ENCODE peak calls at places on chromosomes 7 and 10, in seven cellular contexts. V is mammary epithelial cell, C is cardiac muscle cell, J is mesenchymal stem cell, E is transverse colon, S is upper lobe of right lung, U is lower lobe of right lung. N is an unnamed sample.

GRCh38 chr7:120052884-120053382 is 220.0 kb upstream of the KCND2 start:
- DNase-seq in S (no peak), J (peak), U (no peak), V (peak), E (peak), C (no peak), N (no peak)

GRCh38 chr10:124129471-124129870 is 36.1 kb upstream of the CHST15 start:
- DNase-seq in J (no peak), V (no peak), U (no peak), E (no peak), S (no peak), C (no peak), N (no peak)

GRCh38 chr10:119772347-119772746 is 46.5 kb downstream of the INPP5F start:
- DNase-seq in J (no peak), E (no peak), S (no peak), V (no peak), C (no peak), U (no peak), N (no peak)

GRCh38 chr10:91219371-91220193 is 881 bp upstream of the PCGF5 start:
- DNase-seq in J (no peak), E (no peak), S (no peak), C (no peak), U (no peak), V (no peak), N (no peak)

GRCh38 chr10:77504870-77505257 is 132.7 kb downstream of the KCNMA1 start:
- DNase-seq in V (peak), S (no peak), U (no peak), J (peak), C (no peak), E (no peak), N (no peak)

GRCh38 chr7:76423666-76424412 is 911 bp upstream of the ZP3 start:
- DNase-seq in E (no peak), J (no peak), V (no peak), S (no peak), C (peak), U (no peak), N (no peak)

GRCh38 chr10:11468126-11468742 is 143.2 kb downstream of the USP6NL start:
- DNase-seq in V (no peak), E (no peak), S (no peak), J (no peak), C (no peak), U (no peak), N (no peak)

GRCh38 chr10:12566161-12567115 is 217.1 kb downstream of the CAMK1D start:
- DNase-seq in U (no peak), E (no peak), S (no peak), C (no peak), J (no peak), V (no peak), N (no peak)

GRCh38 chr10:82294874-82295378 is 419.9 kb downstream of the NRG3 start:
- DNase-seq in C (no peak), S (no peak), J (no peak), E (no peak), V (no peak), U (no peak), N (no peak)

GRCh38 chr7:101012931-101013330 is 7.0 kb upstream of the MUC17 start:
- DNase-seq in J (no peak), S (no peak), E (no peak), V (no peak), C (no peak), U (no peak), N (no peak)

GRCh38 chr10:123509338-123509737 is 156.8 kb upstream of the GPR26 start:
- DNase-seq in E (no peak), S (no peak), U (no peak), V (no peak), C (no peak), J (no peak), N (no peak)

GRCh38 chr7:36747251-36747968 is 23.1 kb upstream of the AOAH start:
- DNase-seq in C (no peak), S (no peak), E (no peak), V (peak), U (no peak), J (peak), N (no peak)

GRCh38 chr7:40348126-40348728 is 213.4 kb downstream of the SUGCT start:
- DNase-seq in U (no peak), E (no peak), J (no peak), S (no peak), V (no peak), C (no peak), N (no peak)

GRCh38 chr10:48667960-48668541 is 16.6 kb upstream of the WDFY4 start:
- DNase-seq in U (no peak), C (no peak), V (no peak), J (no peak), E (peak), S (no peak), N (no peak)

GRCh38 chr7:27942711-27943110 is 202.7 kb downstream of the TAX1BP1 start:
- DNase-seq in C (no peak), J (no peak), V (no peak), S (no peak), E (no peak), U (no peak), N (no peak)

GRCh38 chr7:43766564-43766963 is 8.1 kb downstream of the BLVRA start:
- DNase-seq in J (no peak), E (no peak), S (peak), V (no peak), C (peak), U (no peak), N (no peak)

GRCh38 chr7:5345171-5345570 is 62.4 kb downstream of the SLC29A4 start:
- DNase-seq in J (no peak), C (no peak), V (no peak), E (no peak), S (no peak), U (no peak), N (no peak)

GRCh38 chr10:43648392-43649148 is at the start of gene ZNF32:
- DNase-seq in V (peak), J (peak), S (peak), U (peak), E (peak), C (peak), N (no peak)

GRCh38 chr7:134016223-134016941 is 110.8 kb upstream of the LRGUK start:
- DNase-seq in V (peak), S (no peak), E (peak), C (peak), J (peak), U (no peak), N (no peak)

GRCh38 chr10:27822286-27822685 is 76.7 kb upstream of the MKX start:
- DNase-seq in C (no peak), U (no peak), E (no peak), V (no peak), S (no peak), J (no peak), N (no peak)

GRCh38 chr7:47451851-47452205 is 130.1 kb downstream of the TNS3 start:
- DNase-seq in U (no peak), S (no peak), V (no peak), C (no peak), E (no peak), J (peak), N (no peak)

GRCh38 chr10:93072225-93072712 is 1.4 kb upstream of the CYP26A1 start:
- DNase-seq in U (no peak), V (no peak), J (no peak), C (no peak), E (no peak), S (peak), N (no peak)

GRCh38 chr10:3109196-3109595 is 41.8 kb downstream of the PFKP start:
- DNase-seq in S (no peak), C (no peak), U (no peak), J (no peak), V (no peak), E (no peak), N (no peak)

GRCh38 chr7:150738092-150739044 is 1.1 kb downstream of the GIMAP5 start:
- DNase-seq in U (no peak), V (peak), J (no peak), S (no peak), E (no peak), C (no peak), N (no peak)

GRCh38 chr10:16472828-16473227 is 36.0 kb downstream of the PTER start:
- DNase-seq in U (no peak), V (no peak), E (no peak), C (no peak), S (no peak), J (no peak), N (no peak)

GRCh38 chr10:97378933-97379921 is 21.9 kb downstream of the RRP12 start:
- DNase-seq in U (no peak), C (no peak), S (no peak), E (no peak), V (no peak), J (peak), N (no peak)

GRCh38 chr10:11863353-11864105 is 40.4 kb downstream of the PROSER2 start:
- DNase-seq in U (no peak), E (no peak), S (peak), C (no peak), V (no peak), J (no peak), N (no peak)

GRCh38 chr10:75319274-75319673 is 82.3 kb downstream of the ZNF503 start:
- DNase-seq in C (no peak), S (no peak), E (no peak), U (no peak), J (no peak), V (no peak), N (no peak)
- H3K27ac ChIP-seq in C (no peak), S (no peak), E (no peak), U (no peak), J (no peak), V (no peak), N (no peak)

GRCh38 chr7:98134420-98134819 is 27.8 kb downstream of the LMTK2 start:
- DNase-seq in J (no peak), C (no peak), S (no peak), U (no peak), V (no peak), E (no peak), N (no peak)

GRCh38 chr7:98133621-98134266 is 27.1 kb downstream of the LMTK2 start:
- DNase-seq in C (no peak), U (no peak), S (no peak), E (no peak), V (peak), J (peak), N (no peak)

GRCh38 chr7:98130959-98131358 is 24.3 kb downstream of the LMTK2 start:
- DNase-seq in V (no peak), U (no peak), E (no peak), S (no peak), C (no peak), J (no peak), N (no peak)

GRCh38 chr7:98135984-98136383 is 29.3 kb downstream of the LMTK2 start:
- DNase-seq in V (no peak), S (no peak), U (no peak), E (no peak), C (no peak), J (no peak), N (no peak)

DNA sequence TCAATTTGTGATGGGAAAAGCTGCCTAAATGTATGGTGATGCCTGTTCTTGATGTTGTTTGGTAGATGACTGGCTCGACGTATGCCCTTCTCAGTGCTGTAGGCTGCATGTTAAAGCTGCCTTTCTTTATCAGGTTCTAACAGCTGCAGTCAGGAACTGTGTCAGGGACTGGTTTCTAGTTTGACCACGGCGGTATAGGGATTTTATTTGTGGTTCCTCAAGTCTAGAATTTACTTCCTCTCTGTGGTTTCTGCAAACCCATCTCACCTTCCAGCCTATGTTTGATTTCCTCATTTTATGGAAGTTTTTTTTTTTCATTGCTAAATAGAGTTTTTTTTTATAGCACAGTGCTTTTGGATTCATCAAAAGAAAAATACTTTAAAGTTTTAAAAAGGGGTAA is 26.5 kb downstream of the LMTK2 start:
- DNase-seq in C (no peak), J (peak), V (peak), S (no peak), E (peak), U (no peak), N (no peak)
- H3K27ac ChIP-seq in C (no peak), J (peak), V (peak), S (no peak), E (peak), U (no peak), N (no peak)

GRCh38 chr10:5981529-5981928 is 4.2 kb upstream of the IL15RA start:
- DNase-seq in U (no peak), C (no peak), V (no peak), E (no peak), S (no peak), J (no peak), N (no peak)

GRCh38 chr10:5977471-5978370 is at the start of gene IL15RA:
- DNase-seq in C (peak), E (peak), U (peak), S (peak), J (peak), V (peak), N (no peak)

GRCh38 chr10:5975641-5976473 is 1.5 kb downstream of the IL15RA start:
- DNase-seq in U (peak), J (peak), V (no peak), S (no peak), E (peak), C (no peak), N (no peak)

GRCh38 chr10:5973069-5973468 is 4.3 kb downstream of the IL15RA start:
- DNase-seq in J (no peak), S (no peak), U (no peak), V (no peak), C (no peak), E (no peak), N (no peak)

DNA sequence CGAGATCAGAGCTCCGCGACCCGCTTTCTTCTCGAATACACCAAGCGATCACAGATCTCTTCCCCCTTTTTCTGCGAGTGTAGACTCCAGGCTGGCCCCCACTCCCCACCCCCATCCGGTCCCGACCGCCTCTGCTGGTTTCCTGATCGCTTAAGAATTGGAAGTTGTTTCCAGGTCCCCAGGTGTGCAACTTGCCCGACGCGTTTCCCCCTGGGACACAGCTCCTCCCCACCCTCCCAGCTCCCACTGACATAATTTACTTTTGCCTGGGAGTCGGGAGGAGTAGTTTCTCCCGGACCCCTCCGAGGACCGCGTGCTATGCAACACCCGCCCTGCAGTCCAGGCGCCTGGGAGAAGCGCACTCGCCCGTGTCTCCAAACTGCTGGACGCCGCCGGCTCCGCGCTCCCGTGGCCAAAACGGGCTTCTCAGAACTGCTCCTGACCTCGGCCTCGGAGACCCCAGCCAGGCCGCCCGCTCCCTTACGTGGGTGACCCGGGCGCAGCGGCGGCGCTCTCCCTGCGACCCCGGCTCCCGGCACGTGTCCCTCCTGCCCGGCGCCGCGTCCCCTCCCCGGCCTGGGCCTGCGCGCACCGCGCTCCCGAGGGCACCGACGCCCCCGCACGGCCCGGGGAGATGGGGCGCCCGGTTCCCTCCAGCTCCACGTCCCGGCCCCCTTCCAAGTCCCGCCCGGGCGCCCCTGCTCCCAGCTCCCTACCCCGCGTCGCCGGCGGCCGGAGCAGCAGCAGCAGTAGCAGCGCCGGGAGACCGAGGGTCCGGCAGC is 463 bp downstream of the IL15RA start:
- DNase-seq in J (peak), V (peak), C (peak), S (peak), E (peak), U (peak), N (no peak)
- H3K27ac ChIP-seq in J (no peak), V (no peak), C (no peak), S (peak), E (peak), U (peak), N (no peak)

GRCh38 chr10:63722537-63722936 is 201.3 kb downstream of the REEP3 start:
- DNase-seq in S (no peak), V (no peak), E (no peak), J (peak), C (no peak), U (no peak), N (no peak)
- H3K27ac ChIP-seq in S (peak), V (no peak), E (peak), J (no peak), C (no peak), U (peak), N (no peak)

GRCh38 chr10:104809288-104810090 is 168.4 kb downstream of the SORCS3 start:
- DNase-seq in E (no peak), V (peak), S (no peak), C (no peak), U (no peak), J (no peak), N (no peak)

GRCh38 chr10:104816501-104816900 is 175.4 kb downstream of the SORCS3 start:
- DNase-seq in S (no peak), C (no peak), V (no peak), J (no peak), E (no peak), U (no peak), N (no peak)

GRCh38 chr10:104806791-104807190 is 165.7 kb downstream of the SORCS3 start:
- DNase-seq in E (no peak), C (no peak), S (no peak), U (no peak), J (no peak), V (no peak), N (no peak)

DNA sequence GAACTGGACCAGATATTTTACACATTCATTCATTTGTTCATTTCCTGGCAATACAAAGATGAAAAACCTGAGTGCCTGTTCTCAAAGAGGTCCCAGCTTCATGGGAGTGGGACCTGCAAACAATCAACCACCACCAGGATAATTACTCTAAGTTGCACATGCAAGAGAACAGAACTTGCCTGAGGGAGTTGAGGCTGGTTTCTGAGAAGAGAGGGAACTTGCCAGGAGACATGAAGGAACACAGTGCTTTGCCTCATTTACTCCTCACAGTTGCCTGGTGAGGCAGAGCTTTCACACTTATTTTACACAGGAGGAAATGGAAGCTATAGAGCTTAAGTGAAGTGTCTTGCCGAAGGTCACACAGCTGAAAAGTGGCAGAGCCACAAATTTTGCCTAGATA is 170.1 kb downstream of the SORCS3 start:
- DNase-seq in V (no peak), E (no peak), U (no peak), S (no peak), J (no peak), C (no peak), N (no peak)
- H3K27ac ChIP-seq in V (peak), E (no peak), U (no peak), S (no peak), J (no peak), C (no peak), N (no peak)

GRCh38 chr10:132023092-132023811 is 41.5 kb upstream of the BNIP3 start:
- DNase-seq in U (peak), E (peak), V (peak), C (peak), J (peak), S (peak), N (no peak)
- H3K27ac ChIP-seq in U (no peak), E (no peak), V (no peak), C (no peak), J (no peak), S (no peak), N (no peak)

DNA sequence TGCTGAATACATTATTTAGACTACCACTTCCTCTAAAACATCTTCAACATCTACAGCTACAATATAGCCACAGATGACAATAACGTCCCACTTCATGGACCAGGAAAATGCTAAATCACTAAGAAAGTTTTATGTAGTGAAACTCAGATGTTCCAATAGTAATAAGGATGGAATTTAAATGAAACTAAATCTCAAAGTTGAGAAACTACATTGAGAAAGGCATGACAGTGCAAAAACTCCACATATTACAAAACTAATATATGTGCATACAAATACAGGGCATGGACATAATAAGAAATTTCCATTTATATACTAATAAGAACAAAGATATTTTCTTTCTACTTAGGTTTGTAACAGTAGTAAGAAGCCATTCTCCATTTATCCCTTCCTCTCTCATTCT is 31.1 kb downstream of the POT1 start:
- DNase-seq in J (peak), V (no peak), S (no peak), U (no peak), E (no peak), C (no peak), N (no peak)
- H3K27ac ChIP-seq in J (no peak), V (no peak), S (no peak), U (no peak), E (no peak), C (no peak), N (peak)

DNA sequence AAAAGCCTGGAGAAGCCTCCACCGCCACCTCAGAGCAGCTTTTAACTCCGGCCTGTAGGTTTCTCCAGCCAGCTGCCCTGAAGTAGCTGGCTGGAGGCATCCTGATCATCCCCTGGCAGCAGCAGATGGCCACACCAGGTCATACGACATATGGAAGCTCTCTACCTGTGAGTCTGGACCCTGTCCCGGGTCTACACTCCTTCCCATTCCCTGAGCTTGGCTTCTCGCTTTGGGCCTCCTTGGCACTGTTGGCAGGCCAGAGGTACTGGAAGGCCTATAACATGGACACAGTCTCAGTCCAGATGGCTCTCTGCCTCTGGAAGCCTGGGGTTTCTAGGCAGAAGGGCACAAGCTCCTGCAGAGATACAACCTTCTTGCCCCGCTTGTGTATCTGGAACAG is 43.5 kb upstream of the TRIM8 start:
- DNase-seq in U (no peak), V (no peak), E (no peak), J (no peak), S (no peak), C (no peak), N (no peak)
- H3K27ac ChIP-seq in U (peak), V (no peak), E (peak), J (no peak), S (peak), C (peak), N (no peak)